ENCODE peak calls at places on chromosomes 13 and 19, in six cellular contexts. One of them, this sample, is unnamed.

GRCh38 chr19:45419396-45419795 is 4.3 kb downstream of the ERCC1 start:
- DNase-seq in AG04450: no peak
- DNase-seq in ovary: no peak
- DNase-seq in GM23338: no peak
- DNase-seq in endodermal cell: peak
- DNase-seq in tibial artery: peak
- DNase-seq in this sample: no peak

GRCh38 chr19:34588249-34588648 is 88.7 kb downstream of the SCGB2B2 start:
- DNase-seq in AG04450: no peak
- DNase-seq in ovary: no peak
- DNase-seq in GM23338: no peak
- DNase-seq in endodermal cell: no peak
- DNase-seq in tibial artery: no peak
- DNase-seq in this sample: no peak

GRCh38 chr13:110327036-110327790 is 20.1 kb downstream of the COL4A2 start:
- DNase-seq in AG04450: no peak
- DNase-seq in ovary: no peak
- DNase-seq in GM23338: peak
- DNase-seq in endodermal cell: peak
- DNase-seq in tibial artery: no peak
- DNase-seq in this sample: no peak

GRCh38 chr13:73331556-73331955 is 272.8 kb downstream of the KLF5 start:
- DNase-seq in AG04450: no peak
- DNase-seq in ovary: no peak
- DNase-seq in GM23338: no peak
- DNase-seq in endodermal cell: no peak
- DNase-seq in tibial artery: no peak
- DNase-seq in this sample: no peak

GRCh38 chr13:112722433-112723250 is 32.8 kb downstream of the ATP11A start:
- DNase-seq in AG04450: peak
- DNase-seq in ovary: peak
- DNase-seq in GM23338: peak
- DNase-seq in endodermal cell: peak
- DNase-seq in tibial artery: no peak
- DNase-seq in this sample: no peak

GRCh38 chr13:110158201-110158600 is 148.8 kb downstream of the COL4A1 start:
- DNase-seq in AG04450: no peak
- DNase-seq in ovary: no peak
- DNase-seq in GM23338: no peak
- DNase-seq in endodermal cell: peak
- DNase-seq in tibial artery: no peak
- DNase-seq in this sample: no peak

GRCh38 chr19:5292843-5293606 is 47.6 kb downstream of the PTPRS start:
- DNase-seq in AG04450: peak
- DNase-seq in ovary: peak
- DNase-seq in GM23338: peak
- DNase-seq in endodermal cell: peak
- DNase-seq in tibial artery: peak
- DNase-seq in this sample: peak

GRCh38 chr19:18940791-18941627 is at the start of gene HOMER3:
- DNase-seq in AG04450: no peak
- DNase-seq in ovary: peak
- DNase-seq in GM23338: peak
- DNase-seq in endodermal cell: peak
- DNase-seq in tibial artery: peak
- DNase-seq in this sample: peak

GRCh38 chr19:52248256-52248655 is 21.1 kb upstream of the ZNF766 start:
- DNase-seq in AG04450: no peak
- DNase-seq in ovary: peak
- DNase-seq in GM23338: peak
- DNase-seq in endodermal cell: peak
- DNase-seq in tibial artery: peak
- DNase-seq in this sample: peak

GRCh38 chr19:14979498-14980255 is at the start of gene SLC1A6:
- DNase-seq in AG04450: no peak
- DNase-seq in ovary: no peak
- DNase-seq in GM23338: peak
- DNase-seq in endodermal cell: peak
- DNase-seq in tibial artery: no peak
- DNase-seq in this sample: no peak

GRCh38 chr19:54952591-54953344 is 5.4 kb upstream of the NLRP7 start:
- DNase-seq in AG04450: no peak
- DNase-seq in ovary: no peak
- DNase-seq in GM23338: peak
- DNase-seq in endodermal cell: peak
- DNase-seq in tibial artery: peak
- DNase-seq in this sample: no peak

GRCh38 chr13:80010286-80010831 is 330.6 kb downstream of the SPRY2 start:
- DNase-seq in AG04450: no peak
- DNase-seq in ovary: no peak
- DNase-seq in GM23338: no peak
- DNase-seq in endodermal cell: no peak
- DNase-seq in tibial artery: no peak
- DNase-seq in this sample: no peak

GRCh38 chr13:60150538-60150937 is 13.2 kb downstream of the DIAPH3 start:
- DNase-seq in AG04450: no peak
- DNase-seq in ovary: no peak
- DNase-seq in GM23338: no peak
- DNase-seq in endodermal cell: no peak
- DNase-seq in tibial artery: no peak
- DNase-seq in this sample: no peak

GRCh38 chr19:29537181-29537580 is 11.4 kb downstream of the VSTM2B start:
- DNase-seq in AG04450: no peak
- DNase-seq in ovary: no peak
- DNase-seq in GM23338: no peak
- DNase-seq in endodermal cell: no peak
- DNase-seq in tibial artery: no peak
- DNase-seq in this sample: no peak

GRCh38 chr19:8253678-8254077 is 44.5 kb downstream of the CERS4 start:
- DNase-seq in AG04450: no peak
- DNase-seq in ovary: no peak
- DNase-seq in GM23338: no peak
- DNase-seq in endodermal cell: no peak
- DNase-seq in tibial artery: no peak
- DNase-seq in this sample: no peak

GRCh38 chr13:74867460-74867859 is 614.5 kb downstream of the TBC1D4 start:
- DNase-seq in AG04450: no peak
- DNase-seq in ovary: no peak
- DNase-seq in GM23338: no peak
- DNase-seq in endodermal cell: no peak
- DNase-seq in tibial artery: no peak
- DNase-seq in this sample: no peak

GRCh38 chr13:33017410-33017929 is 1.2 kb downstream of the KL start:
- DNase-seq in AG04450: no peak
- DNase-seq in ovary: no peak
- DNase-seq in GM23338: peak
- DNase-seq in endodermal cell: peak
- DNase-seq in tibial artery: peak
- DNase-seq in this sample: no peak

GRCh38 chr13:45623516-45624090 is 8.1 kb upstream of the ERICH6B start:
- DNase-seq in AG04450: no peak
- DNase-seq in ovary: no peak
- DNase-seq in GM23338: peak
- DNase-seq in endodermal cell: no peak
- DNase-seq in tibial artery: no peak
- DNase-seq in this sample: no peak

GRCh38 chr13:93635687-93636086 is 409.1 kb downstream of the GPC6 start:
- DNase-seq in AG04450: no peak
- DNase-seq in ovary: no peak
- DNase-seq in GM23338: no peak
- DNase-seq in endodermal cell: no peak
- DNase-seq in tibial artery: peak
- DNase-seq in this sample: no peak

GRCh38 chr13:31794452-31794851 is 55.1 kb downstream of the RXFP2 start:
- DNase-seq in AG04450: no peak
- DNase-seq in ovary: no peak
- DNase-seq in GM23338: no peak
- DNase-seq in endodermal cell: no peak
- DNase-seq in tibial artery: peak
- DNase-seq in this sample: no peak

GRCh38 chr13:31801088-31801487 is 61.8 kb downstream of the RXFP2 start:
- DNase-seq in AG04450: no peak
- DNase-seq in ovary: no peak
- DNase-seq in GM23338: no peak
- DNase-seq in endodermal cell: no peak
- DNase-seq in tibial artery: no peak
- DNase-seq in this sample: no peak

GRCh38 chr13:31798189-31798588 is 58.9 kb downstream of the RXFP2 start:
- DNase-seq in AG04450: no peak
- DNase-seq in ovary: no peak
- DNase-seq in GM23338: no peak
- DNase-seq in endodermal cell: no peak
- DNase-seq in tibial artery: no peak
- DNase-seq in this sample: no peak

GRCh38 chr13:31793246-31793645 is 53.9 kb downstream of the RXFP2 start:
- DNase-seq in AG04450: peak
- DNase-seq in ovary: no peak
- DNase-seq in GM23338: no peak
- DNase-seq in endodermal cell: no peak
- DNase-seq in tibial artery: no peak
- DNase-seq in this sample: no peak

DNA sequence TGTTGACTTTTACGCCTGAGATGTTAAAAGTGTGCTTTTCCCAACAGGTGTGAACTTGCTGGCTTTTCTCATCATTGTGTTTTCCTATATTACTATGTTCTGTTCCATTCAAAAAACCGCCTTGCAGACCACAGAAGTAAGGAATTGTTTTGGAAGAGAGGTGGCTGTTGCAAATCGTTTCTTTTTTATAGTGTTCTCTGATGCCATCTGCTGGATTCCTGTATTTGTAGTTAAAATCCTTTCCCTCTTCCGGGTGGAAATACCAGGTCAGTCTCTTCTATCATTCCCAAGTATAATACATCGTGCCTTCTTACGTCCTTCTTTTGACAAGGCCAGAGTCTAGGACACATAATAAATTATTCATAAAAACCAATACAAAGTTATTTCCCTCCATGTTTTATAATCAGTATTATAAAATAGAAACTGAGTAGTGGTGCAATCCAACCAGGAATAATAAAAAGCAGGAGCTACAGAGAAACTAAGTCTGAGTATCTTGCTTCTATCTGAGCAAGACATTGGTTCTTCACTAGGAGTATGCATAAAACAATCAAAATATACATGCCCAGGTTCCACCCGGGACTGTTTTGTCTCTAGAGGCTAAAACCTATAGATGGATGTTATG is 57.9 kb downstream of the RXFP2 start:
- DNase-seq in AG04450: peak
- DNase-seq in ovary: no peak
- DNase-seq in GM23338: peak
- DNase-seq in endodermal cell: no peak
- DNase-seq in tibial artery: no peak
- DNase-seq in this sample: no peak
- TF ChIP-seq CTCF in AG04450: peak
- TF ChIP-seq CTCF in ovary: no peak
- TF ChIP-seq CTCF in GM23338: peak
- TF ChIP-seq CTCF in endodermal cell: peak
- TF ChIP-seq CTCF in tibial artery: peak
- TF ChIP-seq CTCF in this sample: no peak

GRCh38 chr13:72255908-72256307 is 388.9 kb upstream of the DACH1 start:
- DNase-seq in AG04450: no peak
- DNase-seq in ovary: no peak
- DNase-seq in GM23338: peak
- DNase-seq in endodermal cell: peak
- DNase-seq in tibial artery: no peak
- DNase-seq in this sample: no peak
- TF ChIP-seq CTCF in AG04450: no peak
- TF ChIP-seq CTCF in ovary: no peak
- TF ChIP-seq CTCF in GM23338: peak
- TF ChIP-seq CTCF in endodermal cell: peak
- TF ChIP-seq CTCF in tibial artery: no peak
- TF ChIP-seq CTCF in this sample: no peak

GRCh38 chr13:28678809-28679208 is 19.9 kb downstream of the POMP start:
- DNase-seq in AG04450: no peak
- DNase-seq in ovary: no peak
- DNase-seq in GM23338: peak
- DNase-seq in endodermal cell: no peak
- DNase-seq in tibial artery: no peak
- DNase-seq in this sample: no peak
- TF ChIP-seq CTCF in AG04450: peak
- TF ChIP-seq CTCF in ovary: no peak
- TF ChIP-seq CTCF in GM23338: peak
- TF ChIP-seq CTCF in endodermal cell: peak
- TF ChIP-seq CTCF in tibial artery: no peak
- TF ChIP-seq CTCF in this sample: no peak

GRCh38 chr19:6768236-6768785 is 1.1 kb upstream of the SH2D3A start:
- DNase-seq in AG04450: no peak
- DNase-seq in ovary: no peak
- DNase-seq in GM23338: no peak
- DNase-seq in endodermal cell: no peak
- DNase-seq in tibial artery: no peak
- DNase-seq in this sample: no peak

GRCh38 chr19:6769006-6769637 is 1.9 kb upstream of the SH2D3A start:
- DNase-seq in AG04450: no peak
- DNase-seq in ovary: no peak
- DNase-seq in GM23338: peak
- DNase-seq in endodermal cell: peak
- DNase-seq in tibial artery: no peak
- DNase-seq in this sample: no peak

GRCh38 chr19:6766357-6767080 is 716 bp downstream of the SH2D3A start:
- DNase-seq in AG04450: no peak
- DNase-seq in ovary: no peak
- DNase-seq in GM23338: no peak
- DNase-seq in endodermal cell: peak
- DNase-seq in tibial artery: no peak
- DNase-seq in this sample: no peak

GRCh38 chr19:6767081-6767356 is 216 bp downstream of the SH2D3A start:
- DNase-seq in AG04450: no peak
- DNase-seq in ovary: no peak
- DNase-seq in GM23338: peak
- DNase-seq in endodermal cell: no peak
- DNase-seq in tibial artery: no peak
- DNase-seq in this sample: no peak

DNA sequence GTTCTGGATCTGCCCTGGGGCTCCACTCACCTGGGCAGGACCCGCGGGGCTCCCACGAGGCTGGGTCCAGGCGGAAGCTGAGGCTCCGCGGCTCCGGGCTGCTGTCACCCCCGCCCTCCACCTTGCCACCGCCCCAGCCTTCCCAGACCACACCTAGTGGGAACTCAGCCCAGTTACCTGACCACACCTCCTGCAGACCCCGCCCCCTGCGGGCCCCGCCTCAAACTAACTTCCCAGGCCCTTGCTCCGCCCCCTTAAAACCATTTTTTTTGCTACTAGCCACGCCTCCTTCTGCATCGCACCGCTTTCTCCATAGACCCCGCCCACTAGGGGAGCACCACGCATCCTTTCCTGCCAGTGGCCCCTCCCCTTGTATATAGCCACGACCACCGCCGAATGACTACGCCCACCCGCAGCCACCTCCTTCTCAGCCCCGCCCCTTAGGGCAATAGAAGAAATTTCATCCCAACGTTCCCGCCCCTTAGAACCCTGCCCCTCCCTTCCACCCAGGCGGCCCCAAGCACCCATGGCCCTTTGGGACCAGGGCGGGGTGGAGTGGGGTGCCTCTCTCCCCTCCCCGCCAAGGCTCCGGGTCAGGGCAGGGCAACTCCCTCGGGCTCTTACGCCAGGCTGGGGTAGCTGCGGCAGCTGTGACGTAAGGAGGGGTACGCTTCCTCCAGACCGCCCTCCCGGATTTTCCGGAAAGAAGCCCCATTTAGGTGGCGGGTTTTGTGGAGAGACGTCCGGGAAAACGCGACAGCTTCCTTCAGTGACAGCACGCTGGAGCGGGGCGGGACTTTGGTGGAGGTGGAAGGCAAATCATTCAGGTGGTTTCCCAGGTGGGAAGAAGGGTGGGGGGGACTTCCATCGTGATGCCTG is at the start of gene SH2D3A:
- DNase-seq in AG04450: no peak
- DNase-seq in ovary: no peak
- DNase-seq in GM23338: peak
- DNase-seq in endodermal cell: peak
- DNase-seq in tibial artery: no peak
- DNase-seq in this sample: no peak
- TF ChIP-seq CTCF in AG04450: no peak
- TF ChIP-seq CTCF in ovary: no peak
- TF ChIP-seq CTCF in GM23338: no peak
- TF ChIP-seq CTCF in endodermal cell: no peak
- TF ChIP-seq CTCF in tibial artery: no peak
- TF ChIP-seq CTCF in this sample: no peak